ENCODE peak calls at places on chromosomes 12 and 14, in five cellular contexts. One of them, this sample, is unnamed. For H3K4me1, the result is how much of the 10 kb centered on the place peaks cover.

GRCh38 chr14:78278464-78278863 is 108.3 kb downstream of the NRXN3 start:
- DNase-seq in tibial nerve: no peak
- DNase-seq in A549: no peak
- DNase-seq in fibroblast of lung: no peak
- DNase-seq in transverse colon: no peak
- DNase-seq in this sample: no peak

GRCh38 chr12:92488735-92489134 is 214.1 kb upstream of the PLEKHG7 start:
- DNase-seq in fibroblast of lung: no peak
- DNase-seq in tibial nerve: no peak
- DNase-seq in transverse colon: no peak
- DNase-seq in A549: no peak
- DNase-seq in this sample: no peak

GRCh38 chr12:110022980-110023633 is 23.9 kb downstream of the ANKRD13A start:
- DNase-seq in transverse colon: no peak
- DNase-seq in A549: no peak
- DNase-seq in tibial nerve: no peak
- DNase-seq in fibroblast of lung: peak
- DNase-seq in this sample: no peak

GRCh38 chr12:18264581-18265075 is 3.3 kb downstream of the PIK3C2G start:
- DNase-seq in tibial nerve: no peak
- DNase-seq in fibroblast of lung: no peak
- DNase-seq in transverse colon: no peak
- DNase-seq in A549: no peak
- DNase-seq in this sample: no peak

GRCh38 chr12:79884401-79885006 is 50.4 kb downstream of the PPP1R12A start:
- DNase-seq in A549: no peak
- DNase-seq in transverse colon: no peak
- DNase-seq in fibroblast of lung: no peak
- DNase-seq in tibial nerve: no peak
- DNase-seq in this sample: no peak

GRCh38 chr12:45039757-45040156 is 11.1 kb downstream of the DBX2 start:
- DNase-seq in transverse colon: no peak
- DNase-seq in fibroblast of lung: no peak
- DNase-seq in A549: no peak
- DNase-seq in tibial nerve: no peak
- DNase-seq in this sample: no peak

GRCh38 chr14:60757617-60758016 is 23.1 kb downstream of the MNAT1 start:
- DNase-seq in transverse colon: no peak
- DNase-seq in fibroblast of lung: peak
- DNase-seq in tibial nerve: no peak
- DNase-seq in A549: no peak
- DNase-seq in this sample: no peak

GRCh38 chr12:6866920-6867406 is 368 bp upstream of the TPI1 start:
- DNase-seq in A549: no peak
- DNase-seq in tibial nerve: no peak
- DNase-seq in fibroblast of lung: no peak
- DNase-seq in transverse colon: no peak
- DNase-seq in this sample: peak

GRCh38 chr14:69002069-69002468 is 23.0 kb upstream of the ACTN1 start:
- DNase-seq in A549: peak
- DNase-seq in fibroblast of lung: no peak
- DNase-seq in tibial nerve: no peak
- DNase-seq in transverse colon: peak
- DNase-seq in this sample: peak

GRCh38 chr14:39107624-39108023 is 4.6 kb upstream of the SEC23A start:
- DNase-seq in fibroblast of lung: peak
- DNase-seq in tibial nerve: no peak
- DNase-seq in transverse colon: no peak
- DNase-seq in A549: peak
- DNase-seq in this sample: no peak

GRCh38 chr12:67472551-67472950 is 176.0 kb upstream of the DYRK2 start:
- DNase-seq in A549: no peak
- DNase-seq in transverse colon: no peak
- DNase-seq in tibial nerve: no peak
- DNase-seq in fibroblast of lung: no peak
- DNase-seq in this sample: no peak

GRCh38 chr12:50117057-50117622 is 5.1 kb downstream of the COX14 start:
- DNase-seq in tibial nerve: no peak
- DNase-seq in A549: no peak
- DNase-seq in transverse colon: no peak
- DNase-seq in fibroblast of lung: no peak
- DNase-seq in this sample: no peak

GRCh38 chr12:53423597-53423996 is at the start of gene AMHR2:
- DNase-seq in transverse colon: no peak
- DNase-seq in tibial nerve: no peak
- DNase-seq in A549: no peak
- DNase-seq in fibroblast of lung: no peak
- DNase-seq in this sample: no peak

GRCh38 chr14:91373591-91374245 is 43.9 kb downstream of the CCDC88C start:
- DNase-seq in tibial nerve: no peak
- DNase-seq in transverse colon: no peak
- DNase-seq in A549: no peak
- DNase-seq in fibroblast of lung: no peak
- DNase-seq in this sample: no peak

GRCh38 chr12:115993715-115994114 is 283.8 kb downstream of the MED13L start:
- DNase-seq in A549: no peak
- DNase-seq in transverse colon: no peak
- DNase-seq in tibial nerve: no peak
- DNase-seq in fibroblast of lung: no peak
- DNase-seq in this sample: no peak

GRCh38 chr12:55932546-55932919 is 1.6 kb downstream of the DGKA start:
- DNase-seq in fibroblast of lung: peak
- DNase-seq in A549: peak
- DNase-seq in tibial nerve: no peak
- DNase-seq in transverse colon: peak
- DNase-seq in this sample: peak

GRCh38 chr12:11584213-11584855 is 65.1 kb upstream of the ETV6 start:
- DNase-seq in transverse colon: no peak
- DNase-seq in tibial nerve: no peak
- DNase-seq in fibroblast of lung: no peak
- DNase-seq in A549: no peak
- DNase-seq in this sample: no peak

GRCh38 chr12:67741234-67741633 is 92.7 kb downstream of the DYRK2 start:
- DNase-seq in A549: no peak
- DNase-seq in tibial nerve: no peak
- DNase-seq in fibroblast of lung: peak
- DNase-seq in transverse colon: no peak
- DNase-seq in this sample: no peak

GRCh38 chr12:123990512-123990911 is 17.5 kb downstream of the ZNF664 start:
- DNase-seq in A549: no peak
- DNase-seq in tibial nerve: no peak
- DNase-seq in fibroblast of lung: peak
- DNase-seq in transverse colon: no peak
- DNase-seq in this sample: peak

GRCh38 chr12:25929096-25929637 is 29.3 kb upstream of the RASSF8 start:
- DNase-seq in transverse colon: no peak
- DNase-seq in fibroblast of lung: peak
- DNase-seq in tibial nerve: no peak
- DNase-seq in A549: no peak
- DNase-seq in this sample: no peak

GRCh38 chr12:6708968-6709394 is 8.4 kb upstream of the PIANP start:
- DNase-seq in transverse colon: no peak
- DNase-seq in A549: no peak
- DNase-seq in fibroblast of lung: no peak
- DNase-seq in tibial nerve: no peak
- DNase-seq in this sample: no peak

GRCh38 chr14:22427771-22428228 is 161.2 kb downstream of the DAD1 start:
- DNase-seq in transverse colon: no peak
- DNase-seq in fibroblast of lung: peak
- DNase-seq in tibial nerve: no peak
- DNase-seq in A549: peak
- DNase-seq in this sample: peak

GRCh38 chr12:78387721-78388120 is 476.9 kb upstream of the SYT1 start:
- DNase-seq in fibroblast of lung: no peak
- DNase-seq in transverse colon: no peak
- DNase-seq in tibial nerve: no peak
- DNase-seq in A549: no peak
- DNase-seq in this sample: no peak

GRCh38 chr14:91119556-91120311 is 5.9 kb downstream of the DGLUCY start:
- DNase-seq in fibroblast of lung: peak
- DNase-seq in A549: peak
- DNase-seq in transverse colon: peak
- DNase-seq in tibial nerve: no peak
- DNase-seq in this sample: no peak

GRCh38 chr14:68683326-68683725 is 109.5 kb downstream of the ZFP36L1 start:
- DNase-seq in fibroblast of lung: peak
- DNase-seq in transverse colon: no peak
- DNase-seq in tibial nerve: no peak
- DNase-seq in A549: no peak
- DNase-seq in this sample: no peak

GRCh38 chr12:131677699-131678098 is 33.2 kb upstream of the SFSWAP start:
- DNase-seq in tibial nerve: no peak
- DNase-seq in fibroblast of lung: no peak
- DNase-seq in A549: no peak
- DNase-seq in transverse colon: no peak
- DNase-seq in this sample: no peak

GRCh38 chr14:90839889-90840266 is 23.6 kb upstream of the TTC7B start:
- DNase-seq in A549: no peak
- DNase-seq in transverse colon: no peak
- DNase-seq in fibroblast of lung: no peak
- DNase-seq in tibial nerve: no peak
- DNase-seq in this sample: no peak

GRCh38 chr12:46677749-46678148 is 148.0 kb downstream of the SLC38A4 start:
- DNase-seq in tibial nerve: no peak
- DNase-seq in A549: peak
- DNase-seq in fibroblast of lung: peak
- DNase-seq in transverse colon: no peak
- DNase-seq in this sample: no peak

GRCh38 chr14:79080040-79080439 is 909.9 kb downstream of the NRXN3 start:
- DNase-seq in A549: no peak
- DNase-seq in transverse colon: no peak
- DNase-seq in tibial nerve: no peak
- DNase-seq in fibroblast of lung: no peak
- DNase-seq in this sample: no peak

GRCh38 chr12:55400229-55400628 is at the start of gene OR6C65:
- DNase-seq in transverse colon: no peak
- DNase-seq in fibroblast of lung: no peak
- DNase-seq in tibial nerve: no peak
- DNase-seq in A549: no peak
- DNase-seq in this sample: no peak

GRCh38 chr14:92982941-92983340 is 60.0 kb downstream of the CHGA start:
- DNase-seq in fibroblast of lung: peak
- DNase-seq in A549: no peak
- DNase-seq in transverse colon: no peak
- DNase-seq in tibial nerve: no peak
- DNase-seq in this sample: no peak

DNA sequence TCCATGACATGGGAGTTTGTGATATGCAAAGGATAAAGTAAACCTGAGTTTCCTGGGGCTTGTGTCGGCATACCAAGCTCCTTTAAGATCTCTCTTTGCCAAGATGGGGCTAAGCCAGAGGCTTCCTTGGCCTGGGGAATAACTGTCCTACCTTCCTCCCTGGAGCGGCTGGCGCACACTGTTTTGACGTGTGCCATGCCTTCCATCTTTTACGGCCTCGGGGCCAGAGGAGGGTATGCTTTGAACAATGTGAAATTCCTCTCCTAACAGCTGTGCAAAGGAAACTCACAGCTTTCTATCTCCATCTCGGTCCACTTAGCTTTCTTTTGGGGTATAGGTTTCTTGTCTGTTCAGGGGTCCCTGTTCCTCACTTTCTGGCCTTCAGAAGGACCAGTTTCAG is 55.2 kb downstream of the NTF3 start:
- DNase-seq in transverse colon: no peak
- DNase-seq in tibial nerve: no peak
- DNase-seq in A549: no peak
- DNase-seq in fibroblast of lung: no peak
- DNase-seq in this sample: no peak
- H3K27ac ChIP-seq in transverse colon: no peak
- H3K27ac ChIP-seq in tibial nerve: no peak
- H3K27ac ChIP-seq in A549: no peak
- H3K27ac ChIP-seq in fibroblast of lung: no peak
- H3K27ac ChIP-seq in this sample: no peak

GRCh38 chr14:55777867-55778266 is 197.9 kb downstream of the KTN1 start:
- DNase-seq in tibial nerve: no peak
- DNase-seq in A549: no peak
- DNase-seq in transverse colon: no peak
- DNase-seq in fibroblast of lung: no peak
- DNase-seq in this sample: no peak
- TF ChIP-seq CTCF in tibial nerve: no peak
- TF ChIP-seq CTCF in A549: no peak
- TF ChIP-seq CTCF in transverse colon: no peak
- TF ChIP-seq CTCF in fibroblast of lung: no peak
- TF ChIP-seq CTCF in this sample: no peak

GRCh38 chr14:101813833-101814232 is 52.3 kb downstream of the PPP2R5C start:
- DNase-seq in transverse colon: no peak
- DNase-seq in tibial nerve: no peak
- DNase-seq in A549: no peak
- DNase-seq in fibroblast of lung: no peak
- DNase-seq in this sample: no peak
- H3K4me1 ChIP-seq in transverse colon: half or more
- H3K4me1 ChIP-seq in tibial nerve: half or more
- H3K4me1 ChIP-seq in A549: under half
- H3K4me1 ChIP-seq in fibroblast of lung: under half
- H3K4me1 ChIP-seq in this sample: under half

GRCh38 chr14:51912112-51912786 is 51.8 kb downstream of the GNG2 start:
- DNase-seq in transverse colon: no peak
- DNase-seq in A549: no peak
- DNase-seq in tibial nerve: no peak
- DNase-seq in fibroblast of lung: no peak
- DNase-seq in this sample: no peak

GRCh38 chr14:51917186-51917585 is 56.8 kb downstream of the GNG2 start:
- DNase-seq in fibroblast of lung: no peak
- DNase-seq in A549: no peak
- DNase-seq in tibial nerve: no peak
- DNase-seq in transverse colon: no peak
- DNase-seq in this sample: no peak

GRCh38 chr14:51914310-51914709 is 53.9 kb downstream of the GNG2 start:
- DNase-seq in A549: no peak
- DNase-seq in tibial nerve: no peak
- DNase-seq in fibroblast of lung: no peak
- DNase-seq in transverse colon: no peak
- DNase-seq in this sample: no peak
- H3K27ac ChIP-seq in A549: no peak
- H3K27ac ChIP-seq in tibial nerve: no peak
- H3K27ac ChIP-seq in fibroblast of lung: no peak
- H3K27ac ChIP-seq in transverse colon: no peak
- H3K27ac ChIP-seq in this sample: no peak

GRCh38 chr12:58931518-58931917 is 11.2 kb upstream of the LRIG3 start:
- DNase-seq in tibial nerve: no peak
- DNase-seq in fibroblast of lung: no peak
- DNase-seq in transverse colon: no peak
- DNase-seq in A549: peak
- DNase-seq in this sample: no peak
- TF ChIP-seq CTCF in tibial nerve: no peak
- TF ChIP-seq CTCF in fibroblast of lung: no peak
- TF ChIP-seq CTCF in transverse colon: no peak
- TF ChIP-seq CTCF in A549: no peak
- TF ChIP-seq CTCF in this sample: no peak